ENCODE peak calls at places on chromosomes 11 and 22, in four cellular contexts. X is IMR-90, B is H9, A is H1. M is an unnamed sample. For H3K4me1 and H3K79me1, the result is how much of the 10 kb centered on the place peaks cover.

GRCh38 chr22:20575724-20576444 is 68.5 kb downstream of the MED15 start:
- DNase-seq in X (no peak), B (no peak), A (no peak), M (no peak)

GRCh38 chr11:68380786-68381622 is 68.6 kb downstream of the LRP5 start:
- DNase-seq in A (no peak), B (no peak), X (peak), M (peak)

GRCh38 chr22:45478108-45478771 is 24.4 kb upstream of the FBLN1 start:
- DNase-seq in A (no peak), X (peak), B (no peak), M (no peak)

GRCh38 chr11:118436639-118437045 is 350 bp downstream of the KMT2A start:
- DNase-seq in B (peak), X (peak), A (no peak), M (peak)

GRCh38 chr11:122584670-122585069 is 70.9 kb upstream of the UBASH3B start:
- DNase-seq in A (no peak), B (no peak), X (no peak), M (no peak)

GRCh38 chr11:134625151-134625550 is 213.1 kb upstream of the B3GAT1 start:
- DNase-seq in B (no peak), A (no peak), X (no peak), M (no peak)

GRCh38 chr11:57566035-57566504 is 1.4 kb downstream of the UBE2L6 start:
- DNase-seq in X (peak), A (no peak), B (no peak), M (no peak)

GRCh38 chr11:57251491-57252104 is 14.5 kb upstream of the APLNR start:
- DNase-seq in B (no peak), A (no peak), X (peak), M (no peak)

GRCh38 chr22:35632902-35633301 is 15.3 kb upstream of the APOL6 start:
- DNase-seq in A (no peak), B (no peak), X (no peak), M (no peak)

GRCh38 chr11:2534131-2534956 is 89.5 kb downstream of the KCNQ1 start:
- DNase-seq in A (no peak), X (no peak), B (peak), M (no peak)

GRCh38 chr11:45906965-45907591 is at the start of gene FREY1:
- DNase-seq in X (no peak), B (no peak), A (no peak), M (no peak)

GRCh38 chr11:75924966-75925784 is 110.2 kb downstream of the UVRAG start:
- DNase-seq in A (no peak), B (no peak), X (no peak), M (no peak)

GRCh38 chr22:33114570-33114969 is 56.4 kb upstream of the SYN3 start:
- DNase-seq in A (no peak), B (no peak), X (no peak), M (no peak)

GRCh38 chr11:31690041-31690440 is 121.1 kb downstream of the PAX6 start:
- DNase-seq in B (no peak), X (peak), A (no peak), M (no peak)

GRCh38 chr11:96241351-96241841 is 101.6 kb downstream of the MAML2 start:
- DNase-seq in X (no peak), A (no peak), B (no peak), M (peak)

GRCh38 chr22:43060213-43060612 is 29.0 kb downstream of the TTLL1 start:
- DNase-seq in X (no peak), B (peak), A (peak), M (peak)

GRCh38 chr11:34585870-34586654 is 34.8 kb upstream of the EHF start:
- DNase-seq in A (no peak), X (peak), B (no peak), M (peak)

GRCh38 chr11:1633864-1634263 is 4.3 kb downstream of the KRTAP5-5 start:
- DNase-seq in B (no peak), X (no peak), A (no peak), M (no peak)

GRCh38 chr22:45830531-45831245 is 146.3 kb downstream of the WNT7B start:
- DNase-seq in X (peak), A (no peak), B (no peak), M (no peak)

GRCh38 chr11:122334546-122335375 is 218.7 kb upstream of the BLID start:
- DNase-seq in X (peak), B (no peak), A (no peak), M (no peak)

GRCh38 chr11:115348404-115348803 is 155.8 kb downstream of the CADM1 start:
- DNase-seq in X (no peak), B (no peak), A (no peak), M (no peak)

GRCh38 chr11:58905716-58906547 is 33.4 kb upstream of the GLYATL1 start:
- DNase-seq in X (peak), A (peak), B (peak), M (peak)

GRCh38 chr11:125999234-125999880 is 53.5 kb downstream of the VSIG10L2 start:
- DNase-seq in A (no peak), X (no peak), B (no peak), M (no peak)

GRCh38 chr11:111986589-111986988 is 38.6 kb upstream of the DLAT start:
- DNase-seq in X (no peak), A (no peak), B (no peak), M (no peak)

GRCh38 chr11:111444040-111444439 is 65.0 kb upstream of the POU2AF1 start:
- DNase-seq in X (no peak), B (no peak), A (no peak), M (no peak)

GRCh38 chr11:2342981-2343380 is 34.1 kb upstream of the CD81 start:
- DNase-seq in X (peak), B (no peak), A (no peak), M (no peak)

GRCh38 chr22:25002241-25002985 is 49.9 kb downstream of the KIAA1671 start:
- DNase-seq in X (no peak), B (no peak), A (no peak), M (no peak)

GRCh38 chr11:2807276-2807681 is 78.3 kb downstream of the CDKN1C start:
- DNase-seq in B (peak), A (no peak), X (no peak), M (no peak)

GRCh38 chr11:36389811-36390210 is 93.7 kb downstream of the PRR5L start:
- DNase-seq in X (peak), B (no peak), A (no peak), M (peak)

GRCh38 chr22:50325444-50326224 is 1.2 kb downstream of the DENND6B start:
- DNase-seq in X (no peak), B (no peak), A (no peak), M (no peak)

GRCh38 chr11:101127699-101128570 is 1.7 kb downstream of the PGR start:
- DNase-seq in A (peak), X (no peak), B (peak), M (peak)

GRCh38 chr11:118321386-118322082 is 17.0 kb downstream of the CD3E start:
- DNase-seq in A (no peak), X (no peak), B (no peak), M (peak)

GRCh38 chr11:69746140-69746539 is 29.0 kb downstream of the FGF4 start:
- DNase-seq in B (no peak), X (no peak), A (no peak), M (no peak)

GRCh38 chr11:47325271-47326041 is 27.0 kb downstream of the MYBPC3 start:
- DNase-seq in B (no peak), X (no peak), A (no peak), M (no peak)

GRCh38 chr22:35072939-35073338 is 7.0 kb downstream of the ISX start:
- DNase-seq in A (no peak), X (peak), B (no peak), M (peak)

GRCh38 chr11:73383249-73384126 is 7.3 kb downstream of the RELT start:
- DNase-seq in B (no peak), X (no peak), A (no peak), M (no peak)

GRCh38 chr22:27871306-27872014 is 47.6 kb downstream of the PITPNB start:
- DNase-seq in B (no peak), A (no peak), X (no peak), M (no peak)
- H4K5ac ChIP-seq in B (no peak), A (no peak), X (no peak), M (no peak)

GRCh38 chr11:128354476-128354875 is 232.9 kb downstream of the ETS1 start:
- DNase-seq in B (no peak), A (no peak), X (peak), M (no peak)
- H3K4me1 ChIP-seq in B (under half), A (under half), X (under half), M (under half)

GRCh38 chr11:19817870-19818269 is 105.2 kb downstream of the NAV2 start:
- DNase-seq in B (no peak), X (no peak), A (peak), M (no peak)
- H3K79me1 ChIP-seq in B (under half), X (half or more), A (under half), M (under half)

DNA sequence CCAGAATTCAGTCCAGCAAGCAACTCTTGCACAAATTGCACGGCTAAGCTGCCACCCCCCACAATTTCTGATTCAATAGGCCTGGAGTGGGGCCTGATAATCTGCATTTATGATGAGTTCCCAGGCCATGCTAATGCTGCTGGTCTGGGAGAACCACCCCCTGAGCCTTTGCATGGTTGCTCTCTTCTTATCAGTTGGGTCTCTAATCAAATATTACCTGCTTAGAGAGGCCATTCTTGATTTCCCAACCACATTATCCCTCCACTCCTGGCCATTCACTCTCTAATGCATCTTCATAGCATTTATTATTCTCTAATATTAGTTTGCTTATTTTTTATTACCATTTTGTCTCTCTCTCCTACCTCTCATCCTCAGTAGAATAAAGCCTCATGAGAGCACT is 99.5 kb downstream of the NAV2 start:
- DNase-seq in B (no peak), A (no peak), X (no peak), M (no peak)
- H4K5ac ChIP-seq in B (no peak), A (no peak), X (no peak), M (no peak)

GRCh38 chr11:65569973-65570918 is at the start of gene ZNRD2:
- DNase-seq in X (peak), A (peak), B (peak), M (peak)
- H3K4me1 ChIP-seq in X (under half), A (under half), B (under half), M (under half)

GRCh38 chr11:91310085-91310484 is 914.5 kb upstream of the FAT3 start:
- DNase-seq in B (no peak), X (no peak), A (no peak), M (no peak)
- H3K79me1 ChIP-seq in B (under half), X (under half), A (under half), M (under half)